ENCODE peak calls at places on chromosomes 3 and 15, in ten cellular contexts. H is osteocyte; F is CD4-positive, alpha-beta memory T cell; J is activated naive CD4-positive, alpha-beta T cell treated with anti-CD3 and anti-CD28 coated beads for 36 hours; M is kidney epithelial cell; S is EL; V is Ammon's horn; P is fibroblast of lung; Z is HTR-8/SVneo; G is WTC11. N is an unnamed sample.

GRCh38 chr3:37934631-37935289 is 55.8 kb upstream of the VILL start:
- DNase-seq in G (no peak), M (no peak), H (no peak), J (no peak), S (peak; percentile 42), V (no peak), Z (no peak), P (peak; percentile 41), F (no peak), N (peak; percentile 60)

GRCh38 chr3:125128861-125129501 is 73.2 kb upstream of the HEG1 start:
- DNase-seq in F (no peak), V (no peak), J (no peak), S (peak; percentile 88), H (no peak), Z (no peak), G (no peak), M (no peak), P (peak; percentile 98), N (peak; percentile 96)

GRCh38 chr15:64000183-64000710 is 46.0 kb downstream of the DAPK2 start:
- DNase-seq in G (no peak), S (no peak), H (no peak), J (no peak), P (no peak), M (no peak), V (no peak), Z (no peak), F (no peak), N (no peak)

GRCh38 chr3:187719628-187720336 is 17.4 kb upstream of the RTP2 start:
- DNase-seq in G (no peak), Z (no peak), F (no peak), S (no peak), H (no peak), J (no peak), P (no peak), V (peak; percentile 73), M (no peak), N (no peak)

GRCh38 chr3:13748500-13748899 is 131.4 kb downstream of the WNT7A start:
- DNase-seq in S (no peak), F (no peak), V (no peak), H (no peak), P (no peak), J (no peak), G (no peak), M (no peak), Z (no peak), N (no peak)

GRCh38 chr3:45907769-45908705 is 21.7 kb downstream of the CCR9 start:
- DNase-seq in G (no peak), S (peak; percentile 22), F (peak; percentile 49), M (no peak), V (no peak), Z (no peak), H (no peak), J (no peak), P (peak; percentile 64), N (peak; percentile 68)

GRCh38 chr3:135987647-135988046 is 22.1 kb downstream of the PPP2R3A start:
- DNase-seq in Z (no peak), P (no peak), H (no peak), G (no peak), J (no peak), V (no peak), S (peak; percentile 20), M (no peak), F (no peak), N (peak; percentile 23)

GRCh38 chr3:88019024-88019423 is 39.8 kb downstream of the CGGBP1 start:
- DNase-seq in F (no peak), S (no peak), Z (no peak), V (no peak), H (no peak), G (no peak), P (peak; percentile 25), M (no peak), J (no peak), N (no peak)

GRCh38 chr3:155957412-155957880 is 87.0 kb downstream of the GMPS start:
- DNase-seq in M (no peak), J (no peak), F (no peak), S (no peak), P (no peak), H (no peak), G (no peak), V (no peak), Z (no peak), N (no peak)

GRCh38 chr15:63319065-63319464 is 41.7 kb downstream of the APH1B start:
- DNase-seq in V (no peak), P (no peak), Z (no peak), M (no peak), H (no peak), G (no peak), S (no peak), J (no peak), F (no peak), N (no peak)

GRCh38 chr3:73786346-73786807 is 161.6 kb upstream of the PDZRN3 start:
- DNase-seq in G (no peak), J (no peak), M (peak; percentile 88), P (peak; percentile 95), Z (no peak), V (peak; percentile 49), S (peak; percentile 98), F (no peak), H (peak; percentile 88), N (peak; percentile 84)

GRCh38 chr3:71753716-71754609 is at the start of gene GPR27:
- DNase-seq in J (peak; percentile 22), Z (peak; percentile 19), P (peak; percentile 53), V (peak; percentile 12), G (peak; percentile 30), M (no peak), S (peak; percentile 16), F (peak; percentile 34), H (no peak), N (peak; percentile 38)

GRCh38 chr3:53821631-53822068 is 24.6 kb downstream of the CHDH start:
- DNase-seq in J (no peak), H (no peak), Z (no peak), M (peak; percentile 67), P (peak; percentile 24), S (no peak), F (no peak), V (no peak), G (no peak), N (no peak)

GRCh38 chr3:154538566-154539360 is 108.8 kb upstream of the GPR149 start:
- DNase-seq in G (no peak), J (no peak), S (no peak), Z (no peak), V (no peak), H (no peak), P (no peak), F (no peak), M (no peak), N (peak; percentile 69)

GRCh38 chr15:41013698-41014414 is 60.6 kb downstream of the CHAC1 start:
- DNase-seq in G (no peak), P (no peak), J (no peak), Z (no peak), M (no peak), V (no peak), F (no peak), S (no peak), H (no peak), N (peak; percentile 86)

GRCh38 chr15:58466566-58466965 is 34.8 kb downstream of the LIPC start:
- DNase-seq in S (no peak), M (no peak), F (no peak), J (no peak), Z (no peak), P (no peak), G (no peak), H (no peak), V (no peak), N (no peak)

GRCh38 chr3:66031102-66031698 is 7.5 kb downstream of the MAGI1 start:
- DNase-seq in S (no peak), Z (no peak), P (no peak), M (no peak), G (no peak), F (no peak), J (no peak), V (no peak), H (no peak), N (no peak)

GRCh38 chr15:92904832-92905640 is 4.9 kb downstream of the CHD2 start:
- DNase-seq in S (no peak), H (no peak), F (no peak), V (no peak), J (no peak), Z (no peak), P (no peak), M (no peak), G (no peak), N (no peak)

GRCh38 chr15:53833134-53833624 is 73.7 kb upstream of the WDR72 start:
- DNase-seq in M (no peak), Z (no peak), F (no peak), S (no peak), P (peak; percentile 13), J (no peak), H (no peak), V (peak; percentile 63), G (no peak), N (peak; percentile 0)

GRCh38 chr3:44439499-44440295 is 37.8 kb downstream of the ZNF445 start:
- DNase-seq in P (peak; percentile 59), H (no peak), F (peak; percentile 84), G (no peak), J (peak; percentile 88), M (no peak), Z (no peak), V (peak; percentile 80), S (no peak), N (peak; percentile 98)

GRCh38 chr15:67189326-67190051 is 65.0 kb downstream of the AAGAB start:
- DNase-seq in S (no peak), M (no peak), P (no peak), H (peak; percentile 76), G (no peak), Z (no peak), F (no peak), J (no peak), V (no peak), N (no peak)

GRCh38 chr3:182182531-182182968 is 470.8 kb downstream of the SOX2 start:
- DNase-seq in M (peak; percentile 54), J (no peak), G (no peak), S (no peak), Z (no peak), F (no peak), P (peak; percentile 57), H (no peak), V (no peak), N (no peak)

GRCh38 chr3:151016421-151016820 is 43.9 kb upstream of the CLRN1 start:
- DNase-seq in F (no peak), V (no peak), H (no peak), G (no peak), P (peak; percentile 30), J (no peak), S (peak; percentile 21), M (no peak), Z (no peak), N (peak; percentile 6)

N was measured in cardiac fibroblast.